ENCODE peak calls at places on chromosomes 4 and X, in five cellular contexts. C is GM13976, G is fibroblast of the aortic adventitia, T is GM06990, D is type B pancreatic cell. L is an unnamed sample.

GRCh38 chr4:15855804-15856475 is 77.8 kb downstream of the CD38 start:
- DNase-seq in C (no peak), G (no peak), T (no peak), D (no peak), L (no peak)

GRCh38 chr4:125689839-125690238 is 375.1 kb downstream of the FAT4 start:
- DNase-seq in C (no peak), G (no peak), T (no peak), D (no peak), L (no peak)

GRCh38 chr4:128416921-128417320 is 129.3 kb upstream of the PGRMC2 start:
- DNase-seq in C (no peak), G (peak; percentile 21), T (no peak), D (no peak), L (no peak)

GRCh38 chr4:173168396-173169177 is at the start of gene GALNT7:
- DNase-seq in C (peak; percentile 87), G (peak; percentile 37), T (peak; percentile 83), D (peak; percentile 82), L (peak; percentile 84)

GRCh38 chr4:8296491-8296890 is 26.9 kb downstream of the HTRA3 start:
- DNase-seq in C (no peak), G (no peak), T (no peak), D (no peak), L (no peak)

GRCh38 chrX:118978451-118978850 is 4.0 kb downstream of the LONRF3 start:
- DNase-seq in C (no peak), G (no peak), T (no peak), D (peak; percentile 31), L (no peak)

GRCh38 chr4:74111990-74112389 is 13.0 kb upstream of the CXCL2 start:
- DNase-seq in C (no peak), G (peak; percentile 96), T (no peak), D (no peak), L (no peak)

GRCh38 chr4:41106081-41106480 is 108.3 kb downstream of the APBB2 start:
- DNase-seq in C (no peak), G (peak; percentile 45), T (no peak), D (no peak), L (no peak)

GRCh38 chrX:14936561-14936960 is 63.3 kb downstream of the MOSPD2 start:
- DNase-seq in C (peak; percentile 12), G (peak; percentile 62), T (no peak), D (no peak), L (no peak)

GRCh38 chrX:40007136-40007535 is 90.6 kb downstream of the BCOR start:
- DNase-seq in C (no peak), G (no peak), T (no peak), D (no peak), L (no peak)

GRCh38 chr4:135382280-135382679 is 1180.7 kb upstream of the PABPC4L start:
- DNase-seq in C (no peak), G (no peak), T (no peak), D (no peak), L (no peak)

GRCh38 chrX:39848243-39848642 is 249.5 kb downstream of the BCOR start:
- DNase-seq in C (no peak), G (peak; percentile 87), T (no peak), D (no peak), L (no peak)

GRCh38 chr4:98544141-98544817 is 114.1 kb downstream of the TSPAN5 start:
- DNase-seq in C (no peak), G (no peak), T (no peak), D (no peak), L (no peak)

GRCh38 chr4:88189418-88189738 is 30.9 kb upstream of the ABCG2 start:
- DNase-seq in C (no peak), G (no peak), T (no peak), D (no peak), L (no peak)

GRCh38 chrX:101260435-101260834 is 30.7 kb downstream of the TAF7L start:
- DNase-seq in C (peak; percentile 18), G (peak; percentile 9), T (no peak), D (no peak), L (no peak)
- TF ChIP-seq CTCF in C (peak; percentile 7), G (peak; percentile 28), T (peak; percentile 23), D (no peak), L (peak; percentile 29)

DNA sequence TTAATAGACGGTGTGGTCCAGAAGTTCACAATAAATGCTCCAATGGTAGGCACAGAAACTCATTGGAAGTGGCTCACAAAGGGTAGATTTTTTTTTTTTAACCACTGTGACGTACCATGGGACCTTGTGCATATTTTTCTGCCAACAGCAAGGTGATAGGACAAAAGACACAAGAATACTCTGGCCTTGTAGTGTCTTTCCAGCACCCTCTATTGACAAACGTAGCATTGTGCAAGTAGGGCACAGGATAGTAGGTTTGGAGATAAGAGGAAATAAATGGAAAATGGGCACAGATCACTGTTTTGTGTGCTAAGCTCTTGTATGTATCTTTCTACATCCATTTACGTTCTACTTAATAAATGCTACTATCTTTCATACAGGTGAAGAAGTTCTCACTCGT is 2054.9 kb downstream of the PCDH7 start:
- DNase-seq in C (no peak), G (peak; percentile 11), T (no peak), D (no peak), L (peak; percentile 3)
- TF ChIP-seq CTCF in C (no peak), G (no peak), T (no peak), D (peak; percentile 53), L (peak; percentile 52)

GRCh38 chrX:43333543-43333942 is 322.6 kb upstream of the MAOA start:
- DNase-seq in C (no peak), G (no peak), T (no peak), D (no peak), L (no peak)
- TF ChIP-seq CTCF in C (no peak), G (no peak), T (peak; percentile 18), D (peak; percentile 60), L (no peak)

DNA sequence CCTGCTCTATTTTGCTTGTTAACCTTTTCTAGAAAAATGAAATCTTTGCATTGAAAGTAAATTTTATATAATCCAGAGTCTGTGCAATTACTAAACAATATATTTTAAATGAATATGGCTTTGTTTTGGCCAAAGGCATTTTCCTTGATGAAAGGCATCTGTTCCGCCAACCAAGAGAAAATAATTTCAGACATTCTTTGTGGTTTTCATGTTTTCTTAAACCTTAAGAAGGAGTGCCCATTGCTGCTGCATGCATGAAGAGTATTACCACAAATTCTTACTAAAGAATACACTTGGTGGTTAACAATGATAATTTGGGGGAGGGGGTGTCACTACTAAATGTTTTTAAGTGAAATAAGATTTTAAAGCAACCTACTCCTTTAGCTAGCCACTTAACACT is 2.7 kb upstream of the PDGFC start:
- DNase-seq in C (no peak), G (peak; percentile 51), T (no peak), D (no peak), L (no peak)
- TF ChIP-seq CTCF in C (no peak), G (no peak), T (no peak), D (no peak), L (no peak)

DNA sequence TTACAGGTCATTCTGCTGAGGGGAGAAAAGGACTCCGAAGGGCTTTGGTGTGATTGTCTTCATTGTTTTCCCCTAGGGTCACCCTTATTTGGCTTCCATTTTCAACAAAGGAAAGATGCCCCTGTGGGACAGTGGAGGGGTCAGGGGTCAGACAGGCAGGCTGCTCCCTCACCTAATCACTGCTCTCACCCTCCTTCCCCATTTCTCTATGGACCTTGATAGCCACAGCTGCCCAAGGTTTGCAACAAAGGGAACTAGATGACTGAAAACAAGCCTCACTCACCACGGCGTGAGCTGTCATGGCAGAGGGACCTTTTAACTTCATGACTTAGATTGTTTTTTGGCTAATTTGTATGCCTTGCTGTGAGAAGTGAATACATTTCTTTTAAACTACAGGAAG is 40.7 kb downstream of the C4orf51 start:
- DNase-seq in C (no peak), G (no peak), T (peak; percentile 17), D (no peak), L (no peak)
- TF ChIP-seq CTCF in C (no peak), G (no peak), T (no peak), D (no peak), L (no peak)

DNA sequence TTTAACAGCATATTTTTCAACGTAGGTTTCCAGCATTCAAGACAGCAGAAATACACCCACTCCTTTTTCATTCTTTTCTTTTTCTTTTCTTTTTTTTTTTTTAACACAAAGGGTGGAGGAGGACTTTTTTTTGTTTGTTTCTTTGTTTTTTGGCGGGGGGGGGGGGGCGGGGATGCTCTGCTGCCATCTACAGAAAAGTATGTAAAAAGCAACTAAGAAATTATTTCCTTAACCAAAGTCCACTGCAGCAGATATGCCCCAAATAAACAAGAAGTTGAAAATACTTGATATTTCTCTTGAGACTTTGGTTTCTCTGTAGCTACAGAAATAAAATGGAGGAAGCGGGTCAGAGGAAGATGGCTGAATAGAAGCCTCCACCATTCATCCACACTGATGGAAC is 63.2 kb upstream of the PBDC1 start:
- DNase-seq in C (no peak), G (no peak), T (no peak), D (no peak), L (no peak)
- TF ChIP-seq CTCF in C (no peak), G (no peak), T (no peak), D (no peak), L (no peak)

DNA sequence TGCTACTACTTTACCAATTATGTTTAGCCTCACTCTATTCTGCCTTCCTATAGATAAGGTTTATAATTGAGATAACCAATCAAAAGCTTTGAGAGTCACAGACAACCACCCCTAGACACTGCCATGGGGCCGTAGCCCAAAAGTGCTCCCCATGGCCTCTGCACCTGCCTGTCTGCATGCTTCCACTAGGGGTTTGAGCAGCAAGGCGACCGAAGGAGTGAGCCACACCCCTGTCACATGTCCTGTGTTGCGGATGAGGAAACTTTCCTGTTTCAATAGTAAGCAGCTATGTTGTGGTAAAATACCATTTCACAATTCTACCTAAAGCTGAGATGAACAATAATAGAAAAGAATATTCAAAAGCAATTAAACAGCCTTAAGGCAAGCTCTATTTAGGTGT is 856.0 kb upstream of the FRG1 start:
- DNase-seq in C (no peak), G (no peak), T (no peak), D (no peak), L (no peak)
- TF ChIP-seq CTCF in C (no peak), G (no peak), T (no peak), D (peak; percentile 41), L (no peak)

GRCh38 chr4:105014242-105015031 is 132.2 kb upstream of the TET2 start:
- DNase-seq in C (no peak), G (no peak), T (no peak), D (no peak), L (no peak)

DNA sequence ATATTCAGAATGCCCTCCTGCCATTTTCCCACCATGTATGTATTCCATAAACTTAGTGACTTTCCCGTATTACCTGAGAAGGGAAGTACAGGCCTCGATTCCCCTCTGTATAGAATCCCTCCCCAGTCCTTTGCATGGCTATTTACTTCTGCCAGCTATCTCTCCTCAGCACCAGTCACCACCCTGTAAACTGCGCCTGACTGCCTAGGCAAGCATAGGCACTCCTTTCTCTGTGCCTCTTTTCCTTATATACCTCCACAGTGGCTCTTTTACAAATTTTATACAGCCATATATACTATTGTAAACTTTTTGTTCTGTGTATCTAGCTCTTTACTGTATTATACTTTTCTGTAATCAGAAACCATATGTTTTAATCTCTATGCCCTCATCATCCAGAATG is 130.9 kb upstream of the TET2 start:
- DNase-seq in C (no peak), G (no peak), T (no peak), D (no peak), L (no peak)
- TF ChIP-seq CTCF in C (no peak), G (no peak), T (no peak), D (no peak), L (no peak)

L was measured in GM13977.